ENCODE peak calls at places on chromosome 15, in ten cellular contexts. One of them, this sample, is unnamed.

GRCh38 chr15:70196314-70197291 is 98.9 kb upstream of the TLE3 start:
- DNase-seq in Caco-2: peak
- DNase-seq in cardiac muscle cell: peak
- DNase-seq in left lung: no peak
- DNase-seq in neural crest cell: no peak
- DNase-seq in right atrium auricular region: no peak
- DNase-seq in uterus: no peak
- DNase-seq in type B pancreatic cell: no peak
- DNase-seq in fibroblast of the aortic adventitia: peak
- DNase-seq in GM12878: peak
- DNase-seq in this sample: peak

GRCh38 chr15:60822403-60822802 is 343.5 kb upstream of the ICE2 start:
- DNase-seq in Caco-2: no peak
- DNase-seq in cardiac muscle cell: no peak
- DNase-seq in left lung: no peak
- DNase-seq in neural crest cell: no peak
- DNase-seq in right atrium auricular region: no peak
- DNase-seq in uterus: no peak
- DNase-seq in type B pancreatic cell: no peak
- DNase-seq in fibroblast of the aortic adventitia: no peak
- DNase-seq in GM12878: no peak
- DNase-seq in this sample: no peak

GRCh38 chr15:80835338-80835737 is 56.2 kb downstream of the CEMIP start:
- DNase-seq in Caco-2: peak
- DNase-seq in cardiac muscle cell: no peak
- DNase-seq in left lung: no peak
- DNase-seq in neural crest cell: no peak
- DNase-seq in right atrium auricular region: no peak
- DNase-seq in uterus: no peak
- DNase-seq in type B pancreatic cell: no peak
- DNase-seq in fibroblast of the aortic adventitia: no peak
- DNase-seq in GM12878: no peak
- DNase-seq in this sample: no peak

GRCh38 chr15:31517711-31518110 is 191.1 kb downstream of the KLF13 start:
- DNase-seq in Caco-2: no peak
- DNase-seq in cardiac muscle cell: no peak
- DNase-seq in left lung: no peak
- DNase-seq in neural crest cell: no peak
- DNase-seq in right atrium auricular region: peak
- DNase-seq in uterus: no peak
- DNase-seq in type B pancreatic cell: no peak
- DNase-seq in fibroblast of the aortic adventitia: no peak
- DNase-seq in GM12878: no peak
- DNase-seq in this sample: no peak

GRCh38 chr15:71596672-71597071 is 213.7 kb upstream of the NR2E3 start:
- DNase-seq in Caco-2: no peak
- DNase-seq in cardiac muscle cell: peak
- DNase-seq in left lung: peak
- DNase-seq in neural crest cell: no peak
- DNase-seq in right atrium auricular region: peak
- DNase-seq in uterus: peak
- DNase-seq in type B pancreatic cell: no peak
- DNase-seq in fibroblast of the aortic adventitia: peak
- DNase-seq in GM12878: no peak
- DNase-seq in this sample: peak

GRCh38 chr15:66496951-66497501 is 536 bp downstream of the SNAPC5 start:
- DNase-seq in Caco-2: no peak
- DNase-seq in cardiac muscle cell: no peak
- DNase-seq in left lung: no peak
- DNase-seq in neural crest cell: no peak
- DNase-seq in right atrium auricular region: peak
- DNase-seq in uterus: no peak
- DNase-seq in type B pancreatic cell: peak
- DNase-seq in fibroblast of the aortic adventitia: no peak
- DNase-seq in GM12878: no peak
- DNase-seq in this sample: no peak

GRCh38 chr15:26967719-26968269 is 3.2 kb upstream of the GABRG3 start:
- DNase-seq in Caco-2: no peak
- DNase-seq in cardiac muscle cell: peak
- DNase-seq in left lung: no peak
- DNase-seq in neural crest cell: peak
- DNase-seq in right atrium auricular region: no peak
- DNase-seq in uterus: no peak
- DNase-seq in type B pancreatic cell: no peak
- DNase-seq in fibroblast of the aortic adventitia: no peak
- DNase-seq in GM12878: no peak
- DNase-seq in this sample: no peak

GRCh38 chr15:50241684-50242450 is 23.7 kb downstream of the HDC start:
- DNase-seq in Caco-2: no peak
- DNase-seq in cardiac muscle cell: no peak
- DNase-seq in left lung: no peak
- DNase-seq in neural crest cell: no peak
- DNase-seq in right atrium auricular region: no peak
- DNase-seq in uterus: no peak
- DNase-seq in type B pancreatic cell: no peak
- DNase-seq in fibroblast of the aortic adventitia: peak
- DNase-seq in GM12878: no peak
- DNase-seq in this sample: peak

DNA sequence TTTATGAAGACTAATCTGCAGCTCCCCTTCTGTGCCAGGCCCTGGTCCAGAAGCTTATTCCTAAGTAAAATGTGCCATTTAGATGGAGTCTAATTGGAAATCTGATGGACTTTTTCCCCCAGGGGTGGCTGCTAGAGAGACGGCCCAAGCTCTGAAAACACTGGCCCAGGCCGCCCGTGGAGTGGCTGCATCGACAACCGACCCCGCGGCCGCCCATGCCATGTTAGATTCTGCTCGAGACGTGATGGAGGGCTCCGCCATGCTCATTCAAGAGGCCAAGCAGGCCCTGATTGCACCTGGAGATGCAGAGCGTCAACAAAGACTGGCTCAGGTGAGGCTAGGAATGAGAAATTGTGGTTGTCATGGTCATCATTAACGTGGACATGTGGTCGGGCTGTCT is 305.8 kb upstream of the TPM1 start:
- DNase-seq in Caco-2: no peak
- DNase-seq in cardiac muscle cell: no peak
- DNase-seq in left lung: no peak
- DNase-seq in neural crest cell: no peak
- DNase-seq in right atrium auricular region: no peak
- DNase-seq in uterus: no peak
- DNase-seq in type B pancreatic cell: no peak
- DNase-seq in fibroblast of the aortic adventitia: no peak
- DNase-seq in GM12878: no peak
- DNase-seq in this sample: no peak
- TF ChIP-seq CTCF in Caco-2: no peak
- TF ChIP-seq CTCF in cardiac muscle cell: no peak
- TF ChIP-seq CTCF in left lung: no peak
- TF ChIP-seq CTCF in neural crest cell: no peak
- TF ChIP-seq CTCF in right atrium auricular region: no peak
- TF ChIP-seq CTCF in uterus: no peak
- TF ChIP-seq CTCF in type B pancreatic cell: no peak
- TF ChIP-seq CTCF in fibroblast of the aortic adventitia: no peak
- TF ChIP-seq CTCF in GM12878: no peak
- TF ChIP-seq CTCF in this sample: no peak

DNA sequence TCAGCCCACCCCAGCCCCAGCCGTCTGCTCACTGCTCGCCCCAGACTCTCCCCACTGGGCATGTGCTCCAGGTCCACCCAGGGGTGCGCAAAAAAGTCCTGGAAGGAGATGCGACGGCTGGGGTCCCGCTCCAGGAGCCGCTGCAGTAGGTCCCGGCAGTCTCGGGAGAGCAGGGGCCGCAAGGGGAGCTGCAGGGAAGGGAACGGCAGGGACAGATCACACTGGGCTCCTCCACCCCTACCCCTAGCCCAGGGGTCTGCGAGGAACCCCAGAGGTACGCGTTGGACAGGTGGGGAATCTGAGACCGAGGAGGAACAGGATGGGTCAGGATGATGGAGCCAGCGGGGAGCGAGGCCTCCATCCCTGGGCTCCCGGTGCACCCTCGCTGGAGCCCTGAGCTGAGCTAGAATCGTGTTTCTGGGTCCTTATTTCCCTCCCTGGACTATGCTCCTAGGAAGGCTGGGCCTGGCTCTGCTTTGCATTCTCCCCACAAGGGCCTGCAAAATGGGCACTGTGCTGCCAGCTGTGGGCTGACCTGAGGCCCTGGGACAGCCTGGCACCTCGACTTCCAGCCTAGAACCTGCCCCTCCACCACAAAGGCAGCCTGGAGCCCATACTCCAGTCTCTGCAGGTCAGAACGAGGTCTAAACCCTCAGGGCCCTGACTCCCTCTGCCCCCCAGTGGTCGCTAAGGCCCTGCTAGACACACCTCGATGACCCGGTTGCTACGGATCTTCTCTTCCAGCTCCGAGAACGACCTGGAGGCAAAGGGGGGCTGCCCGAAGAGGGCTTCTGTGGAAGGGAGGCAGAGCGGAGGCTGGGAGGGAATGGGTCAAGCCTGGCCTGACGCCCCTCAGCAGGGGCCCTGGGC is 3.2 kb downstream of the ULK3 start:
- DNase-seq in Caco-2: peak
- DNase-seq in cardiac muscle cell: no peak
- DNase-seq in left lung: no peak
- DNase-seq in neural crest cell: no peak
- DNase-seq in right atrium auricular region: no peak
- DNase-seq in uterus: no peak
- DNase-seq in type B pancreatic cell: no peak
- DNase-seq in fibroblast of the aortic adventitia: no peak
- DNase-seq in GM12878: no peak
- DNase-seq in this sample: no peak
- TF ChIP-seq CTCF in Caco-2: peak
- TF ChIP-seq CTCF in cardiac muscle cell: no peak
- TF ChIP-seq CTCF in left lung: no peak
- TF ChIP-seq CTCF in neural crest cell: no peak
- TF ChIP-seq CTCF in right atrium auricular region: no peak
- TF ChIP-seq CTCF in uterus: no peak
- TF ChIP-seq CTCF in type B pancreatic cell: no peak
- TF ChIP-seq CTCF in fibroblast of the aortic adventitia: no peak
- TF ChIP-seq CTCF in GM12878: peak
- TF ChIP-seq CTCF in this sample: no peak

GRCh38 chr15:100129677-100130076 is 212.1 kb downstream of the ADAMTS17 start:
- DNase-seq in Caco-2: peak
- DNase-seq in cardiac muscle cell: no peak
- DNase-seq in left lung: no peak
- DNase-seq in neural crest cell: no peak
- DNase-seq in right atrium auricular region: no peak
- DNase-seq in uterus: no peak
- DNase-seq in type B pancreatic cell: no peak
- DNase-seq in fibroblast of the aortic adventitia: no peak
- DNase-seq in GM12878: no peak
- DNase-seq in this sample: no peak

GRCh38 chr15:100133981-100134711 is 207.6 kb downstream of the ADAMTS17 start:
- DNase-seq in Caco-2: no peak
- DNase-seq in cardiac muscle cell: no peak
- DNase-seq in left lung: no peak
- DNase-seq in neural crest cell: no peak
- DNase-seq in right atrium auricular region: no peak
- DNase-seq in uterus: no peak
- DNase-seq in type B pancreatic cell: no peak
- DNase-seq in fibroblast of the aortic adventitia: no peak
- DNase-seq in GM12878: no peak
- DNase-seq in this sample: no peak

GRCh38 chr15:100133001-100133400 is 208.8 kb downstream of the ADAMTS17 start:
- DNase-seq in Caco-2: no peak
- DNase-seq in cardiac muscle cell: no peak
- DNase-seq in left lung: no peak
- DNase-seq in neural crest cell: no peak
- DNase-seq in right atrium auricular region: no peak
- DNase-seq in uterus: no peak
- DNase-seq in type B pancreatic cell: no peak
- DNase-seq in fibroblast of the aortic adventitia: no peak
- DNase-seq in GM12878: no peak
- DNase-seq in this sample: no peak

GRCh38 chr15:100132309-100132708 is 209.5 kb downstream of the ADAMTS17 start:
- DNase-seq in Caco-2: no peak
- DNase-seq in cardiac muscle cell: no peak
- DNase-seq in left lung: no peak
- DNase-seq in neural crest cell: no peak
- DNase-seq in right atrium auricular region: no peak
- DNase-seq in uterus: no peak
- DNase-seq in type B pancreatic cell: no peak
- DNase-seq in fibroblast of the aortic adventitia: no peak
- DNase-seq in GM12878: no peak
- DNase-seq in this sample: no peak

GRCh38 chr15:100131321-100132224 is 210.2 kb downstream of the ADAMTS17 start:
- DNase-seq in Caco-2: no peak
- DNase-seq in cardiac muscle cell: peak
- DNase-seq in left lung: no peak
- DNase-seq in neural crest cell: peak
- DNase-seq in right atrium auricular region: no peak
- DNase-seq in uterus: no peak
- DNase-seq in type B pancreatic cell: no peak
- DNase-seq in fibroblast of the aortic adventitia: no peak
- DNase-seq in GM12878: no peak
- DNase-seq in this sample: peak
- TF ChIP-seq CTCF in Caco-2: no peak
- TF ChIP-seq CTCF in cardiac muscle cell: peak
- TF ChIP-seq CTCF in left lung: peak
- TF ChIP-seq CTCF in neural crest cell: peak
- TF ChIP-seq CTCF in right atrium auricular region: peak
- TF ChIP-seq CTCF in uterus: peak
- TF ChIP-seq CTCF in type B pancreatic cell: peak
- TF ChIP-seq CTCF in fibroblast of the aortic adventitia: no peak
- TF ChIP-seq CTCF in GM12878: no peak
- TF ChIP-seq CTCF in this sample: peak

GRCh38 chr15:39581501-39582285 is 814 bp downstream of the THBS1 start:
- DNase-seq in Caco-2: peak
- DNase-seq in cardiac muscle cell: peak
- DNase-seq in left lung: peak
- DNase-seq in neural crest cell: peak
- DNase-seq in right atrium auricular region: no peak
- DNase-seq in uterus: peak
- DNase-seq in type B pancreatic cell: no peak
- DNase-seq in fibroblast of the aortic adventitia: peak
- DNase-seq in GM12878: no peak
- DNase-seq in this sample: peak

GRCh38 chr15:39579487-39580116 is 1.3 kb upstream of the THBS1 start:
- DNase-seq in Caco-2: peak
- DNase-seq in cardiac muscle cell: peak
- DNase-seq in left lung: peak
- DNase-seq in neural crest cell: peak
- DNase-seq in right atrium auricular region: peak
- DNase-seq in uterus: peak
- DNase-seq in type B pancreatic cell: no peak
- DNase-seq in fibroblast of the aortic adventitia: peak
- DNase-seq in GM12878: no peak
- DNase-seq in this sample: peak

GRCh38 chr15:39580117-39580629 is 706 bp upstream of the THBS1 start:
- DNase-seq in Caco-2: peak
- DNase-seq in cardiac muscle cell: peak
- DNase-seq in left lung: peak
- DNase-seq in neural crest cell: peak
- DNase-seq in right atrium auricular region: peak
- DNase-seq in uterus: peak
- DNase-seq in type B pancreatic cell: peak
- DNase-seq in fibroblast of the aortic adventitia: peak
- DNase-seq in GM12878: no peak
- DNase-seq in this sample: peak

GRCh38 chr15:39582286-39582976 is 1.6 kb downstream of the THBS1 start:
- DNase-seq in Caco-2: no peak
- DNase-seq in cardiac muscle cell: no peak
- DNase-seq in left lung: peak
- DNase-seq in neural crest cell: no peak
- DNase-seq in right atrium auricular region: no peak
- DNase-seq in uterus: peak
- DNase-seq in type B pancreatic cell: no peak
- DNase-seq in fibroblast of the aortic adventitia: peak
- DNase-seq in GM12878: no peak
- DNase-seq in this sample: peak

DNA sequence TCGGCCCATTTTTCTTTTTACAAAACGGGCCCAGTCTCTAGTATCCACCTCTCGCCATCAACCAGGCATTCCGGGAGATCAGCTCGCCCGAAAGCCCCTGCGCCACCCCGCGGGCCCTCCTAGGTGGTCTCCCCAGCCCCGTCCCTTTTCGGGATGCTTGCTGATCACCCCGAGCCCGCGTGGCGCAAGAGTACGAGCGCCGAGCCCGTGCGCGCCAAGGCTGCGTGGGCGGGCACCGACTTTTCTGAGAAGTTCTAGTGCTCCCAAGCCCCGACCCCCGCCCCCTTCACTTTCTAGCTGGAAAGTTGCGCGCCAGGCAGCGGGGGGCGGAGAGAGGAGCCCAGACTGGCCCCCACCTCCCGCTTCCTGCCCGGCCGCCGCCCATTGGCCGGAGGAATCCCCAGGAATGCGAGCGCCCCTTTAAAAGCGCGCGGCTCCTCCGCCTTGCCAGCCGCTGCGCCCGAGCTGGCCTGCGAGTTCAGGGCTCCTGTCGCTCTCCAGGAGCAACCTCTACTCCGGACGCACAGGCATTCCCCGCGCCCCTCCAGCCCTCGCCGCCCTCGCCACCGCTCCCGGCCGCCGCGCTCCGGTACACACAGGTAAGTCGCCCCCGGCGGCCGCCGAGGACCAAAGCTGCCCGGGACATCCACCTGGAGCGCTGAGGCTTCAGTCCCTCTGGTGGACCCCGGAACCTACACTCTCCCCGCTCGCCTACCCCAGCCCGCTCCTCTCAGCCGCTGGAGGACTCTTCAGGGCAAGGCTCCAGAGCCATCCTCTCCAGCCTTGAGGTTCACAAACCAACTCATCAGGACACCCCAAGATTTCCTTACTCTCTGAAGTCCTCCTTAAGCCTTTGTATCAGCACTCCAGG is at the start of gene THBS1:
- DNase-seq in Caco-2: peak
- DNase-seq in cardiac muscle cell: peak
- DNase-seq in left lung: peak
- DNase-seq in neural crest cell: peak
- DNase-seq in right atrium auricular region: peak
- DNase-seq in uterus: peak
- DNase-seq in type B pancreatic cell: peak
- DNase-seq in fibroblast of the aortic adventitia: peak
- DNase-seq in GM12878: no peak
- DNase-seq in this sample: peak
- TF ChIP-seq CTCF in Caco-2: no peak
- TF ChIP-seq CTCF in cardiac muscle cell: no peak
- TF ChIP-seq CTCF in left lung: no peak
- TF ChIP-seq CTCF in neural crest cell: no peak
- TF ChIP-seq CTCF in right atrium auricular region: no peak
- TF ChIP-seq CTCF in uterus: no peak
- TF ChIP-seq CTCF in type B pancreatic cell: no peak
- TF ChIP-seq CTCF in fibroblast of the aortic adventitia: peak
- TF ChIP-seq CTCF in GM12878: no peak
- TF ChIP-seq CTCF in this sample: no peak